ENCODE peak calls at places on chromosome 15, in seven cellular contexts. B is CD8-positive, alpha-beta T cell; K is body of pancreas; G is thoracic aorta; V is left lung; W is PC-9; N is uterus. Q is an unnamed sample.

GRCh38 chr15:93417156-93418077 is 328.4 kb upstream of the RGMA start:
- DNase-seq in G (no peak), V (no peak), N (peak; percentile 24), B (no peak), K (no peak), W (no peak), Q (no peak)

GRCh38 chr15:60590935-60591490 is 112.1 kb upstream of the ICE2 start:
- DNase-seq in B (peak; percentile 56), K (peak; percentile 76), W (peak; percentile 21), N (peak; percentile 54), V (peak; percentile 80), G (no peak), Q (peak; percentile 47)

GRCh38 chr15:45918839-45919238 is 284.0 kb downstream of the SQOR start:
- DNase-seq in V (no peak), B (no peak), K (no peak), G (no peak), N (no peak), W (no peak), Q (no peak)

GRCh38 chr15:48680841-48681240 is 35.3 kb upstream of the FBN1 start:
- DNase-seq in V (no peak), G (no peak), W (no peak), N (no peak), B (no peak), K (no peak), Q (no peak)

GRCh38 chr15:69194854-69195253 is 34.4 kb downstream of the GLCE start:
- DNase-seq in N (no peak), B (no peak), K (peak; percentile 14), G (no peak), V (no peak), W (no peak), Q (no peak)

GRCh38 chr15:40252438-40253178 is 13.7 kb downstream of the PAK6 start:
- DNase-seq in K (peak; percentile 65), B (no peak), V (peak; percentile 87), N (no peak), W (peak; percentile 48), G (no peak), Q (peak; percentile 15)

GRCh38 chr15:81373996-81374395 is at the start of gene TMC3:
- DNase-seq in G (no peak), W (no peak), K (no peak), N (no peak), B (no peak), V (no peak), Q (no peak)

GRCh38 chr15:26628071-26628470 is 144.8 kb downstream of the GABRB3 start:
- DNase-seq in N (no peak), W (peak; percentile 19), V (no peak), B (no peak), K (peak; percentile 13), G (no peak), Q (no peak)

GRCh38 chr15:58793862-58794261 is 22.8 kb downstream of the MINDY2 start:
- DNase-seq in N (no peak), W (peak; percentile 81), B (no peak), K (peak; percentile 52), G (no peak), V (no peak), Q (no peak)

GRCh38 chr15:85100186-85100937 is 118.7 kb downstream of the PDE8A start:
- DNase-seq in W (no peak), G (no peak), K (no peak), B (no peak), V (peak; percentile 83), N (no peak), Q (no peak)

GRCh38 chr15:74850398-74850797 is 7.4 kb upstream of the ULK3 start:
- DNase-seq in G (no peak), W (no peak), V (no peak), K (no peak), B (no peak), N (no peak), Q (no peak)

GRCh38 chr15:69781411-69782125 is 316.1 kb downstream of the TLE3 start:
- DNase-seq in G (no peak), B (no peak), W (no peak), V (no peak), N (no peak), K (no peak), Q (no peak)

GRCh38 chr15:92528736-92529135 is 126.8 kb downstream of the FAM174B start:
- DNase-seq in B (no peak), W (no peak), K (no peak), N (no peak), G (no peak), V (no peak), Q (no peak)

GRCh38 chr15:25251700-25252390 is 187.0 kb downstream of the UBE3A start:
- DNase-seq in N (no peak), K (no peak), B (no peak), G (no peak), V (peak; percentile 61), W (no peak), Q (no peak)

GRCh38 chr15:98700501-98700900 is 52.2 kb downstream of the IGF1R start:
- DNase-seq in V (no peak), G (no peak), K (no peak), N (no peak), W (no peak), B (no peak), Q (no peak)

GRCh38 chr15:49817100-49817499 is 196.3 kb downstream of the DTWD1 start:
- DNase-seq in G (no peak), K (no peak), N (no peak), B (no peak), V (no peak), W (no peak), Q (no peak)

GRCh38 chr15:73985101-73985873 is 6.8 kb downstream of the STOML1 start:
- DNase-seq in G (no peak), B (no peak), K (no peak), W (peak; percentile 45), N (no peak), V (no peak), Q (no peak)

GRCh38 chr15:101027273-101027901 is 108.2 kb downstream of the LRRK1 start:
- DNase-seq in W (no peak), K (no peak), N (peak; percentile 13), V (no peak), G (no peak), B (no peak), Q (no peak)

GRCh38 chr15:81419304-81419943 is 45.4 kb upstream of the TMC3 start:
- DNase-seq in G (no peak), B (no peak), N (no peak), K (no peak), V (no peak), W (no peak), Q (no peak)

GRCh38 chr15:66679043-66679656 is 22.9 kb upstream of the SMAD6 start:
- DNase-seq in W (no peak), N (no peak), G (no peak), V (no peak), K (no peak), B (no peak), Q (no peak)
- H3K27ac ChIP-seq in W (no peak overlapping the region), N (no peak overlapping the region), G (no peak overlapping the region), V (no peak overlapping the region), K (no peak overlapping the region), B (no peak overlapping the region), Q (no peak overlapping the region)

DNA sequence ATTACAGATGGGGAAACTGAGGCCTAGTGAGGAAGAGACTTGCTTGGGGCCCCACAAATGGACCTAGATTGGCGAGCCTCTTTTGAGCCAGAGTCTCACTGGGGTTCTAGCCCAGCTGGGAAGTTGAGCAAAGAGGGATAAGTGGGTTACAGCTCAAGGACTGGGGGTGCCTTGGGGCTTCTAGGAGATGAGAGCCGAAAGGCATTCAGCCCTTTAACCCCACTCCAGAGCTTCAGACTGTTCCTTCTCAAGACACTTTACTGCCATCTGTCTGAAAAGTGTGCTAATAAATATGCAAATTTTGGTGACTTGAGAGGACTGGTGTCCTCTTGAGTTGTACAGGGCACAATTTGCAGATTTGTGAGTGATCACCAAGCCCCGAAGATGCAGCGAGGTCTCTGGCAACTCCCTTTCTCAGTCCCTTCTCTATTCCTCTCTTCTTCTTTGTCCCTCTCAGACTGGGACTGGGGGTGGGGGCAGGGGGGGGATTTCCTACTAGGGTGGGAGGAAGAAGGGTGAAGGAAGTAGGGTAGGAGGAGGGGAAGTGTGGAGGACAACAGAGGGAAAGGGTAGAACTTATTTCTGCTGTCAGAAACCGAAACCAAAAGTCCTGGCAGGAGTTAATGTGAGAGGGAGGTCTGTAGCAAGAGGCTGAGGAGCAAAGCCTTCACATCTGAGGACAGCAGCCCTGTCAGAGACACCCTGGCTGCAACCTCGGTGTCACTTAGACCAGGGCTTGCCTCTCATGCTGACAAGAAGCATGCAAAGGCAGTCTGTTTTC is 16.2 kb upstream of the ANKDD1A start:
- DNase-seq in N (no peak), G (no peak), V (no peak), B (peak; percentile 24), W (no peak), K (peak; percentile 56), Q (peak; percentile 51)
- H3K4me1 ChIP-seq in N (peaks cover 13% of the 10 kb centered on the region), G (peaks cover 57% of the 10 kb centered on the region), V (peaks cover 86% of the 10 kb centered on the region), B (peaks cover 57% of the 10 kb centered on the region), W (peaks cover 40% of the 10 kb centered on the region), K (peaks cover 4% of the 10 kb centered on the region), Q (peaks cover 74% of the 10 kb centered on the region)

GRCh38 chr15:89371145-89372044 is 36.8 kb upstream of the POLG start:
- DNase-seq in G (no peak), K (no peak), N (no peak), W (no peak), V (no peak), B (no peak), Q (no peak)

GRCh38 chr15:89372069-89373033 is 37.7 kb upstream of the POLG start:
- DNase-seq in G (no peak), N (no peak), K (no peak), V (no peak), W (no peak), B (no peak), Q (no peak)

GRCh38 chr15:89369548-89369947 is 34.9 kb upstream of the POLG start:
- DNase-seq in K (no peak), G (no peak), V (no peak), W (no peak), N (no peak), B (no peak), Q (no peak)

GRCh38 chr15:89368566-89369223 is 34.1 kb upstream of the POLG start:
- DNase-seq in W (no peak), K (no peak), V (no peak), B (no peak), N (no peak), G (no peak), Q (no peak)

GRCh38 chr15:89370120-89371077 is 35.8 kb upstream of the POLG start:
- DNase-seq in K (no peak), N (no peak), B (no peak), G (no peak), W (no peak), V (no peak), Q (no peak)
- H3K27me3 ChIP-seq in K (no peaks in the 10 kb centered on the region), N (peaks cover 90% of the 10 kb centered on the region), B (peaks cover 43% of the 10 kb centered on the region), G (peaks cover 37% of the 10 kb centered on the region), W (peaks cover 24% of the 10 kb centered on the region), V (peaks cover 100% of the 10 kb centered on the region), Q (peaks cover 44% of the 10 kb centered on the region)

GRCh38 chr15:63379492-63380150 is 2.0 kb downstream of the CA12 start:
- DNase-seq in K (no peak), G (no peak), W (no peak), B (no peak), N (no peak), V (no peak), Q (no peak)

GRCh38 chr15:63380151-63380827 is 1.4 kb downstream of the CA12 start:
- DNase-seq in G (no peak), K (no peak), W (no peak), B (no peak), V (no peak), N (no peak), Q (no peak)

GRCh38 chr15:63378946-63379345 is 2.7 kb downstream of the CA12 start:
- DNase-seq in K (no peak), N (no peak), B (no peak), G (no peak), W (no peak), V (no peak), Q (no peak)

GRCh38 chr15:63381301-63382192 is at the start of gene CA12:
- DNase-seq in G (no peak), W (peak; percentile 21), K (peak; percentile 74), B (no peak), V (peak; percentile 87), N (peak; percentile 39), Q (no peak)

GRCh38 chr15:63380828-63381282 is 791 bp downstream of the CA12 start:
- DNase-seq in G (no peak), B (no peak), K (no peak), N (no peak), W (no peak), V (no peak), Q (no peak)
- H3K27ac ChIP-seq in G (no peak overlapping the region), B (no peak overlapping the region), K (peak overlapping the region; percentile 75), N (no peak overlapping the region), W (no peak overlapping the region), V (no peak overlapping the region), Q (no peak overlapping the region)

Q was measured in CD4-positive, alpha-beta memory T cell.